ENCODE peak calls at places on chromosomes 2 and 18, in five cellular contexts. B, G, Y, D and O are unnamed samples.

GRCh38 chr2:34423301-34423700 is 824.2 kb upstream of the FAM98A start:
- DNase-seq in B (no peak), G (no peak), Y (no peak), D (no peak), O (no peak)

GRCh38 chr2:2890246-2890645 is 487.4 kb downstream of the EIPR1 start:
- DNase-seq in B (no peak), G (no peak), Y (no peak), D (no peak), O (no peak)

GRCh38 chr18:26549103-26549485 is 741 bp upstream of the KCTD1 start:
- DNase-seq in B (no peak), G (peak), Y (peak), D (peak), O (no peak)

GRCh38 chr2:85813211-85813977 is 59.6 kb downstream of the ATOH8 start:
- DNase-seq in B (no peak), G (no peak), Y (no peak), D (no peak), O (no peak)

GRCh38 chr2:20184067-20184938 is 40.6 kb downstream of the SDC1 start:
- DNase-seq in B (no peak), G (peak), Y (no peak), D (peak), O (peak)

GRCh38 chr2:153487482-153487881 is 8.9 kb upstream of the RPRM start:
- DNase-seq in B (peak), G (no peak), Y (no peak), D (no peak), O (no peak)

GRCh38 chr2:150191349-150191748 is 296.1 kb downstream of the RND3 start:
- DNase-seq in B (no peak), G (no peak), Y (no peak), D (no peak), O (no peak)

GRCh38 chr2:235922851-235923250 is 245.3 kb downstream of the GBX2 start:
- DNase-seq in B (no peak), G (no peak), Y (no peak), D (no peak), O (no peak)

GRCh38 chr2:54471221-54471711 is 15.1 kb downstream of the SPTBN1 start:
- DNase-seq in B (peak), G (no peak), Y (no peak), D (peak), O (no peak)